ENCODE peak calls at places on chromosomes 1 and 21, in ten cellular contexts. One of them, this sample, is unnamed.
A peak's percentile ranks its signal among the peaks of the same experiment; 100 is the strongest.

GRCh38 chr1:57162607-57163235 is 196.9 kb upstream of the C8B start:
- DNase-seq in Calu3: no peak
- DNase-seq in hepatic stellate cell: no peak
- DNase-seq in GM19239: no peak
- DNase-seq in Panc1: no peak
- DNase-seq in heart left ventricle: peak; percentile 63
- DNase-seq in H1: no peak
- DNase-seq in Daoy: no peak
- DNase-seq in fibroblast of lung: no peak
- DNase-seq in GM20000: no peak
- DNase-seq in this sample: no peak

GRCh38 chr1:184049836-184050468 is 1.6 kb upstream of the TSEN15 start:
- DNase-seq in Calu3: no peak
- DNase-seq in hepatic stellate cell: no peak
- DNase-seq in GM19239: no peak
- DNase-seq in Panc1: no peak
- DNase-seq in heart left ventricle: no peak
- DNase-seq in H1: no peak
- DNase-seq in Daoy: no peak
- DNase-seq in fibroblast of lung: no peak
- DNase-seq in GM20000: no peak
- DNase-seq in this sample: no peak

GRCh38 chr21:39952265-39952664 is 85.0 kb downstream of the PCP4 start:
- DNase-seq in Calu3: no peak
- DNase-seq in hepatic stellate cell: no peak
- DNase-seq in GM19239: no peak
- DNase-seq in Panc1: no peak
- DNase-seq in heart left ventricle: no peak
- DNase-seq in H1: no peak
- DNase-seq in Daoy: no peak
- DNase-seq in fibroblast of lung: no peak
- DNase-seq in GM20000: no peak
- DNase-seq in this sample: no peak

GRCh38 chr1:169692766-169693460 is 18.5 kb downstream of the SELL start:
- DNase-seq in Calu3: no peak
- DNase-seq in hepatic stellate cell: no peak
- DNase-seq in GM19239: no peak
- DNase-seq in Panc1: no peak
- DNase-seq in heart left ventricle: no peak
- DNase-seq in H1: no peak
- DNase-seq in Daoy: no peak
- DNase-seq in fibroblast of lung: no peak
- DNase-seq in GM20000: no peak
- DNase-seq in this sample: no peak

GRCh38 chr1:204434116-204434755 is 22.6 kb upstream of the PPP1R15B start:
- DNase-seq in Calu3: no peak
- DNase-seq in hepatic stellate cell: no peak
- DNase-seq in GM19239: no peak
- DNase-seq in Panc1: no peak
- DNase-seq in heart left ventricle: no peak
- DNase-seq in H1: no peak
- DNase-seq in Daoy: no peak
- DNase-seq in fibroblast of lung: no peak
- DNase-seq in GM20000: no peak
- DNase-seq in this sample: no peak

GRCh38 chr1:209643295-209644020 is 8.8 kb downstream of the LAMB3 start:
- DNase-seq in Calu3: no peak
- DNase-seq in hepatic stellate cell: no peak
- DNase-seq in GM19239: no peak
- DNase-seq in Panc1: no peak
- DNase-seq in heart left ventricle: no peak
- DNase-seq in H1: no peak
- DNase-seq in Daoy: no peak
- DNase-seq in fibroblast of lung: peak; percentile 81
- DNase-seq in GM20000: no peak
- DNase-seq in this sample: no peak

GRCh38 chr1:209741198-209741597 is 14.7 kb upstream of the TRAF3IP3 start:
- DNase-seq in Calu3: no peak
- DNase-seq in hepatic stellate cell: no peak
- DNase-seq in GM19239: no peak
- DNase-seq in Panc1: no peak
- DNase-seq in heart left ventricle: no peak
- DNase-seq in H1: no peak
- DNase-seq in Daoy: no peak
- DNase-seq in fibroblast of lung: no peak
- DNase-seq in GM20000: no peak
- DNase-seq in this sample: no peak

GRCh38 chr1:29521438-29521715 is 285.1 kb downstream of the PTPRU start:
- DNase-seq in Calu3: no peak
- DNase-seq in hepatic stellate cell: no peak
- DNase-seq in GM19239: no peak
- DNase-seq in Panc1: no peak
- DNase-seq in heart left ventricle: no peak
- DNase-seq in H1: no peak
- DNase-seq in Daoy: no peak
- DNase-seq in fibroblast of lung: no peak
- DNase-seq in GM20000: no peak
- DNase-seq in this sample: no peak

GRCh38 chr1:244314921-244315544 is 136.7 kb downstream of the ADSS2 start:
- DNase-seq in Calu3: no peak
- DNase-seq in hepatic stellate cell: no peak
- DNase-seq in GM19239: no peak
- DNase-seq in Panc1: no peak
- DNase-seq in heart left ventricle: no peak
- DNase-seq in H1: no peak
- DNase-seq in Daoy: no peak
- DNase-seq in fibroblast of lung: no peak
- DNase-seq in GM20000: no peak
- DNase-seq in this sample: no peak

GRCh38 chr1:50163674-50164073 is 55.0 kb downstream of the ELAVL4 start:
- DNase-seq in Calu3: no peak
- DNase-seq in hepatic stellate cell: no peak
- DNase-seq in GM19239: no peak
- DNase-seq in Panc1: no peak
- DNase-seq in heart left ventricle: no peak
- DNase-seq in H1: no peak
- DNase-seq in Daoy: no peak
- DNase-seq in fibroblast of lung: no peak
- DNase-seq in GM20000: no peak
- DNase-seq in this sample: no peak

GRCh38 chr1:208132287-208132882 is 111.8 kb downstream of the PLXNA2 start:
- DNase-seq in Calu3: peak; percentile 97
- DNase-seq in hepatic stellate cell: peak; percentile 84
- DNase-seq in GM19239: peak; percentile 50
- DNase-seq in Panc1: no peak
- DNase-seq in heart left ventricle: peak; percentile 84
- DNase-seq in H1: peak; percentile 92
- DNase-seq in Daoy: peak; percentile 86
- DNase-seq in fibroblast of lung: peak; percentile 66
- DNase-seq in GM20000: peak; percentile 76
- DNase-seq in this sample: peak; percentile 70

GRCh38 chr1:33332357-33332789 is 11.5 kb upstream of the A3GALT2 start:
- DNase-seq in Calu3: no peak
- DNase-seq in hepatic stellate cell: no peak
- DNase-seq in GM19239: no peak
- DNase-seq in Panc1: no peak
- DNase-seq in heart left ventricle: no peak
- DNase-seq in H1: no peak
- DNase-seq in Daoy: peak; percentile 60
- DNase-seq in fibroblast of lung: no peak
- DNase-seq in GM20000: no peak
- DNase-seq in this sample: no peak

GRCh38 chr21:25342811-25343210 is 264.5 kb downstream of the MRPL39 start:
- DNase-seq in Calu3: no peak
- DNase-seq in hepatic stellate cell: no peak
- DNase-seq in GM19239: no peak
- DNase-seq in Panc1: no peak
- DNase-seq in heart left ventricle: no peak
- DNase-seq in H1: no peak
- DNase-seq in Daoy: no peak
- DNase-seq in fibroblast of lung: no peak
- DNase-seq in GM20000: no peak
- DNase-seq in this sample: no peak

GRCh38 chr1:59549903-59550302 is 253.0 kb downstream of the FGGY start:
- DNase-seq in Calu3: no peak
- DNase-seq in hepatic stellate cell: no peak
- DNase-seq in GM19239: no peak
- DNase-seq in Panc1: no peak
- DNase-seq in heart left ventricle: no peak
- DNase-seq in H1: no peak
- DNase-seq in Daoy: no peak
- DNase-seq in fibroblast of lung: peak; percentile 91
- DNase-seq in GM20000: no peak
- DNase-seq in this sample: no peak

GRCh38 chr1:229581485-229581884 is 23.0 kb upstream of the ABCB10 start:
- DNase-seq in Calu3: no peak
- DNase-seq in hepatic stellate cell: no peak
- DNase-seq in GM19239: no peak
- DNase-seq in Panc1: no peak
- DNase-seq in heart left ventricle: no peak
- DNase-seq in H1: no peak
- DNase-seq in Daoy: no peak
- DNase-seq in fibroblast of lung: no peak
- DNase-seq in GM20000: no peak
- DNase-seq in this sample: no peak

GRCh38 chr21:33844890-33845205 is 70.8 kb downstream of the ATP5PO start:
- DNase-seq in Calu3: no peak
- DNase-seq in hepatic stellate cell: no peak
- DNase-seq in GM19239: no peak
- DNase-seq in Panc1: no peak
- DNase-seq in heart left ventricle: no peak
- DNase-seq in H1: no peak
- DNase-seq in Daoy: no peak
- DNase-seq in fibroblast of lung: no peak
- DNase-seq in GM20000: no peak
- DNase-seq in this sample: no peak

GRCh38 chr1:156421939-156422601 is 53.1 kb downstream of the RHBG start:
- DNase-seq in Calu3: no peak
- DNase-seq in hepatic stellate cell: no peak
- DNase-seq in GM19239: no peak
- DNase-seq in Panc1: no peak
- DNase-seq in heart left ventricle: no peak
- DNase-seq in H1: no peak
- DNase-seq in Daoy: no peak
- DNase-seq in fibroblast of lung: no peak
- DNase-seq in GM20000: no peak
- DNase-seq in this sample: no peak

GRCh38 chr1:6448749-6449631 is 17.0 kb downstream of the TNFRSF25 start:
- DNase-seq in Calu3: no peak
- DNase-seq in hepatic stellate cell: no peak
- DNase-seq in GM19239: no peak
- DNase-seq in Panc1: no peak
- DNase-seq in heart left ventricle: no peak
- DNase-seq in H1: peak; percentile 86
- DNase-seq in Daoy: peak; percentile 63
- DNase-seq in fibroblast of lung: no peak
- DNase-seq in GM20000: no peak
- DNase-seq in this sample: no peak

GRCh38 chr1:84603941-84604830 is 29.9 kb upstream of the CTBS start:
- DNase-seq in Calu3: peak; percentile 38
- DNase-seq in hepatic stellate cell: peak; percentile 54
- DNase-seq in GM19239: no peak
- DNase-seq in Panc1: peak; percentile 97
- DNase-seq in heart left ventricle: no peak
- DNase-seq in H1: peak; percentile 60
- DNase-seq in Daoy: peak; percentile 98
- DNase-seq in fibroblast of lung: peak; percentile 60
- DNase-seq in GM20000: no peak
- DNase-seq in this sample: peak; percentile 76

GRCh38 chr21:45309069-45309521 is 21.4 kb upstream of the POFUT2 start:
- DNase-seq in Calu3: peak; percentile 63
- DNase-seq in hepatic stellate cell: peak; percentile 77
- DNase-seq in GM19239: no peak
- DNase-seq in Panc1: no peak
- DNase-seq in heart left ventricle: peak; percentile 83
- DNase-seq in H1: peak; percentile 95
- DNase-seq in Daoy: peak; percentile 86
- DNase-seq in fibroblast of lung: peak; percentile 72
- DNase-seq in GM20000: no peak
- DNase-seq in this sample: peak; percentile 78

GRCh38 chr1:219128957-219129356 is 44.7 kb upstream of the LYPLAL1 start:
- DNase-seq in Calu3: no peak
- DNase-seq in hepatic stellate cell: no peak
- DNase-seq in GM19239: no peak
- DNase-seq in Panc1: no peak
- DNase-seq in heart left ventricle: no peak
- DNase-seq in H1: no peak
- DNase-seq in Daoy: peak; percentile 28
- DNase-seq in fibroblast of lung: no peak
- DNase-seq in GM20000: no peak
- DNase-seq in this sample: no peak

GRCh38 chr1:245215071-245215470 is 60.3 kb downstream of the KIF26B start:
- DNase-seq in Calu3: no peak
- DNase-seq in hepatic stellate cell: no peak
- DNase-seq in GM19239: no peak
- DNase-seq in Panc1: no peak
- DNase-seq in heart left ventricle: no peak
- DNase-seq in H1: no peak
- DNase-seq in Daoy: no peak
- DNase-seq in fibroblast of lung: no peak
- DNase-seq in GM20000: no peak
- DNase-seq in this sample: no peak

GRCh38 chr1:20560966-20561365 is 8.6 kb downstream of the FAM43B start:
- DNase-seq in Calu3: no peak
- DNase-seq in hepatic stellate cell: no peak
- DNase-seq in GM19239: no peak
- DNase-seq in Panc1: no peak
- DNase-seq in heart left ventricle: no peak
- DNase-seq in H1: no peak
- DNase-seq in Daoy: no peak
- DNase-seq in fibroblast of lung: no peak
- DNase-seq in GM20000: no peak
- DNase-seq in this sample: no peak

GRCh38 chr21:40556442-40556968 is 290.5 kb downstream of the DSCAM start:
- DNase-seq in Calu3: no peak
- DNase-seq in hepatic stellate cell: no peak
- DNase-seq in GM19239: no peak
- DNase-seq in Panc1: no peak
- DNase-seq in heart left ventricle: no peak
- DNase-seq in H1: no peak
- DNase-seq in Daoy: no peak
- DNase-seq in fibroblast of lung: no peak
- DNase-seq in GM20000: no peak
- DNase-seq in this sample: no peak

GRCh38 chr1:156860639-156861423 is at the start of gene NTRK1:
- DNase-seq in Calu3: peak; percentile 25
- DNase-seq in hepatic stellate cell: peak; percentile 59
- DNase-seq in GM19239: peak; percentile 64
- DNase-seq in Panc1: no peak
- DNase-seq in heart left ventricle: peak; percentile 78
- DNase-seq in H1: peak; percentile 72
- DNase-seq in Daoy: peak; percentile 62
- DNase-seq in fibroblast of lung: peak; percentile 15
- DNase-seq in GM20000: peak; percentile 87
- DNase-seq in this sample: no peak

GRCh38 chr1:101797722-101798121 is 199.0 kb downstream of the OLFM3 start:
- DNase-seq in Calu3: no peak
- DNase-seq in hepatic stellate cell: no peak
- DNase-seq in GM19239: no peak
- DNase-seq in Panc1: no peak
- DNase-seq in heart left ventricle: no peak
- DNase-seq in H1: no peak
- DNase-seq in Daoy: no peak
- DNase-seq in fibroblast of lung: no peak
- DNase-seq in GM20000: no peak
- DNase-seq in this sample: no peak

GRCh38 chr1:42943166-42943565 is 15.5 kb downstream of the SLC2A1 start:
- DNase-seq in Calu3: peak; percentile 89
- DNase-seq in hepatic stellate cell: no peak
- DNase-seq in GM19239: no peak
- DNase-seq in Panc1: no peak
- DNase-seq in heart left ventricle: no peak
- DNase-seq in H1: no peak
- DNase-seq in Daoy: peak; percentile 89
- DNase-seq in fibroblast of lung: no peak
- DNase-seq in GM20000: no peak
- DNase-seq in this sample: peak; percentile 99

GRCh38 chr1:48470506-48470905 is 1.5 kb downstream of the SPATA6 start:
- DNase-seq in Calu3: peak; percentile 22
- DNase-seq in hepatic stellate cell: no peak
- DNase-seq in GM19239: no peak
- DNase-seq in Panc1: peak; percentile 50
- DNase-seq in heart left ventricle: no peak
- DNase-seq in H1: peak; percentile 44
- DNase-seq in Daoy: peak; percentile 63
- DNase-seq in fibroblast of lung: peak; percentile 47
- DNase-seq in GM20000: no peak
- DNase-seq in this sample: no peak

This sample was measured in H4.